ENCODE peak calls at places on chromosomes 16 and 17, in ten cellular contexts. One of them, this sample, is unnamed. For H3K9me3, the result is how much of the 10 kb centered on the place peaks cover.

GRCh38 chr17:77146882-77147281 is 6.1 kb downstream of the SEC14L1 start:
- DNase-seq in lower lobe of right lung: peak
- DNase-seq in ovary: no peak
- DNase-seq in endodermal cell: peak
- DNase-seq in neural progenitor cell: no peak
- DNase-seq in mucosa of descending colon: peak
- DNase-seq in colonic mucosa: peak
- DNase-seq in CD8-positive, alpha-beta memory T cell: no peak
- DNase-seq in H1: no peak
- DNase-seq in HAP-1: no peak
- DNase-seq in this sample: no peak

GRCh38 chr16:30005341-30006094 is 5.3 kb downstream of the DOC2A start:
- DNase-seq in neural progenitor cell: peak
- DNase-seq in endodermal cell: peak
- DNase-seq in lower lobe of right lung: no peak
- DNase-seq in CD8-positive, alpha-beta memory T cell: peak
- DNase-seq in ovary: no peak
- DNase-seq in mucosa of descending colon: no peak
- DNase-seq in HAP-1: peak
- DNase-seq in H1: no peak
- DNase-seq in colonic mucosa: no peak
- DNase-seq in this sample: no peak

GRCh38 chr16:8964462-8964861 is 756 bp upstream of the USP7 start:
- DNase-seq in endodermal cell: no peak
- DNase-seq in ovary: no peak
- DNase-seq in lower lobe of right lung: no peak
- DNase-seq in H1: no peak
- DNase-seq in HAP-1: no peak
- DNase-seq in CD8-positive, alpha-beta memory T cell: no peak
- DNase-seq in colonic mucosa: no peak
- DNase-seq in neural progenitor cell: no peak
- DNase-seq in mucosa of descending colon: no peak
- DNase-seq in this sample: no peak

GRCh38 chr16:21663889-21664647 is at the start of gene OTOA:
- DNase-seq in lower lobe of right lung: no peak
- DNase-seq in CD8-positive, alpha-beta memory T cell: peak
- DNase-seq in ovary: peak
- DNase-seq in mucosa of descending colon: no peak
- DNase-seq in H1: peak
- DNase-seq in endodermal cell: peak
- DNase-seq in colonic mucosa: no peak
- DNase-seq in neural progenitor cell: peak
- DNase-seq in HAP-1: no peak
- DNase-seq in this sample: no peak

GRCh38 chr16:89359296-89360147 is 130.8 kb downstream of the ANKRD11 start:
- DNase-seq in H1: no peak
- DNase-seq in lower lobe of right lung: no peak
- DNase-seq in ovary: peak
- DNase-seq in mucosa of descending colon: peak
- DNase-seq in CD8-positive, alpha-beta memory T cell: no peak
- DNase-seq in neural progenitor cell: no peak
- DNase-seq in colonic mucosa: no peak
- DNase-seq in HAP-1: no peak
- DNase-seq in endodermal cell: no peak
- DNase-seq in this sample: no peak

GRCh38 chr16:86337138-86337537 is 173.2 kb upstream of the FOXF1 start:
- DNase-seq in neural progenitor cell: no peak
- DNase-seq in endodermal cell: peak
- DNase-seq in CD8-positive, alpha-beta memory T cell: no peak
- DNase-seq in ovary: no peak
- DNase-seq in colonic mucosa: no peak
- DNase-seq in H1: no peak
- DNase-seq in HAP-1: no peak
- DNase-seq in mucosa of descending colon: no peak
- DNase-seq in lower lobe of right lung: no peak
- DNase-seq in this sample: no peak

GRCh38 chr17:5513610-5514009 is 27.2 kb downstream of the MIS12 start:
- DNase-seq in endodermal cell: peak
- DNase-seq in colonic mucosa: no peak
- DNase-seq in lower lobe of right lung: no peak
- DNase-seq in neural progenitor cell: no peak
- DNase-seq in HAP-1: no peak
- DNase-seq in ovary: no peak
- DNase-seq in CD8-positive, alpha-beta memory T cell: peak
- DNase-seq in H1: no peak
- DNase-seq in mucosa of descending colon: no peak
- DNase-seq in this sample: no peak

GRCh38 chr16:55948230-55948629 is 73.1 kb upstream of the CES5A start:
- DNase-seq in CD8-positive, alpha-beta memory T cell: no peak
- DNase-seq in colonic mucosa: no peak
- DNase-seq in neural progenitor cell: no peak
- DNase-seq in mucosa of descending colon: no peak
- DNase-seq in lower lobe of right lung: no peak
- DNase-seq in endodermal cell: no peak
- DNase-seq in ovary: no peak
- DNase-seq in HAP-1: no peak
- DNase-seq in H1: no peak
- DNase-seq in this sample: no peak

DNA sequence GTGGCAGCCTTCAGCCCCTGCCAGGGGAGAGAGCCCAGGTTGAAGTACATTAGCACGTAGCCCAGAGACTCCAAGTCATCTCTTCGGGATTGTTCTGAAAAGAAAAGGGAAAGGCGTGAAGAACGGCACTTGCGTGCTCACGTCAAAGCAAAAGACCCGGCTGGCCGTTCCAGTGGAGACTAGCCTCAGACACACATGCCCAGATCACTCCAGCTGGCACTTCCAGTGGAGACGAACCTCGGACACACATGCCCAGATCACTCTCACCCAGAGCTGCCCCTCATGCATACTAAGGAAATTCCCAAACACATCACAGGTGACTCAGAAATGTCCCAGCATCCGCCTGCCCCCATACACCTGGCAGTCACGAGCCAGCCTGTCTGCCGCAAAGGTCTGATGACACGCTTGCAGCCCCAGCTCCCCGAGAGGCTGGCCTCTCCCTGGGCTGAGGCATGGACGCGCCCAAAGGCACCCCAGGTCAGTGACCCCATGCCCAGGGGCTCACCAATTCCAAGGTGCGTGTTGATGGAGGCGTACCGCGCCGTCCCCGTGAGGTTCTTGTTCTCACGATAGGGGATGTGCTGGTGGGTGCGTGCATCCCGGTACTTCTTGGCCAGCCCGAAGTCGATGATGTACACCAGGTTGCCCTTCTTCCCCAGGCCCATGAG is 20.9 kb downstream of the CSNK1D start:
- DNase-seq in colonic mucosa: no peak
- DNase-seq in H1: no peak
- DNase-seq in mucosa of descending colon: peak
- DNase-seq in HAP-1: no peak
- DNase-seq in endodermal cell: no peak
- DNase-seq in CD8-positive, alpha-beta memory T cell: no peak
- DNase-seq in neural progenitor cell: no peak
- DNase-seq in ovary: no peak
- DNase-seq in lower lobe of right lung: peak
- DNase-seq in this sample: no peak
- H3K9me3 ChIP-seq in colonic mucosa: under half
- H3K9me3 ChIP-seq in H1: under half
- H3K9me3 ChIP-seq in mucosa of descending colon: under half
- H3K9me3 ChIP-seq in HAP-1: under half
- H3K9me3 ChIP-seq in endodermal cell: under half
- H3K9me3 ChIP-seq in CD8-positive, alpha-beta memory T cell: under half
- H3K9me3 ChIP-seq in neural progenitor cell: under half
- H3K9me3 ChIP-seq in ovary: under half
- H3K9me3 ChIP-seq in lower lobe of right lung: under half
- H3K9me3 ChIP-seq in this sample: under half

GRCh38 chr17:48749621-48750553 is 21.3 kb upstream of the HOXB13 start:
- DNase-seq in endodermal cell: peak
- DNase-seq in HAP-1: no peak
- DNase-seq in CD8-positive, alpha-beta memory T cell: no peak
- DNase-seq in H1: no peak
- DNase-seq in mucosa of descending colon: no peak
- DNase-seq in colonic mucosa: no peak
- DNase-seq in lower lobe of right lung: no peak
- DNase-seq in ovary: no peak
- DNase-seq in neural progenitor cell: peak
- DNase-seq in this sample: no peak

GRCh38 chr17:48747445-48748363 is 19.2 kb upstream of the HOXB13 start:
- DNase-seq in HAP-1: no peak
- DNase-seq in ovary: no peak
- DNase-seq in CD8-positive, alpha-beta memory T cell: no peak
- DNase-seq in mucosa of descending colon: no peak
- DNase-seq in neural progenitor cell: peak
- DNase-seq in lower lobe of right lung: no peak
- DNase-seq in H1: peak
- DNase-seq in colonic mucosa: no peak
- DNase-seq in endodermal cell: peak
- DNase-seq in this sample: no peak

GRCh38 chr17:48748728-48749566 is 20.4 kb upstream of the HOXB13 start:
- DNase-seq in colonic mucosa: no peak
- DNase-seq in ovary: no peak
- DNase-seq in mucosa of descending colon: no peak
- DNase-seq in lower lobe of right lung: no peak
- DNase-seq in HAP-1: no peak
- DNase-seq in neural progenitor cell: no peak
- DNase-seq in CD8-positive, alpha-beta memory T cell: no peak
- DNase-seq in endodermal cell: no peak
- DNase-seq in H1: no peak
- DNase-seq in this sample: no peak

GRCh38 chr17:48746916-48747444 is 18.4 kb upstream of the HOXB13 start:
- DNase-seq in endodermal cell: peak
- DNase-seq in colonic mucosa: no peak
- DNase-seq in neural progenitor cell: no peak
- DNase-seq in CD8-positive, alpha-beta memory T cell: no peak
- DNase-seq in H1: peak
- DNase-seq in ovary: no peak
- DNase-seq in HAP-1: no peak
- DNase-seq in mucosa of descending colon: no peak
- DNase-seq in lower lobe of right lung: no peak
- DNase-seq in this sample: no peak

DNA sequence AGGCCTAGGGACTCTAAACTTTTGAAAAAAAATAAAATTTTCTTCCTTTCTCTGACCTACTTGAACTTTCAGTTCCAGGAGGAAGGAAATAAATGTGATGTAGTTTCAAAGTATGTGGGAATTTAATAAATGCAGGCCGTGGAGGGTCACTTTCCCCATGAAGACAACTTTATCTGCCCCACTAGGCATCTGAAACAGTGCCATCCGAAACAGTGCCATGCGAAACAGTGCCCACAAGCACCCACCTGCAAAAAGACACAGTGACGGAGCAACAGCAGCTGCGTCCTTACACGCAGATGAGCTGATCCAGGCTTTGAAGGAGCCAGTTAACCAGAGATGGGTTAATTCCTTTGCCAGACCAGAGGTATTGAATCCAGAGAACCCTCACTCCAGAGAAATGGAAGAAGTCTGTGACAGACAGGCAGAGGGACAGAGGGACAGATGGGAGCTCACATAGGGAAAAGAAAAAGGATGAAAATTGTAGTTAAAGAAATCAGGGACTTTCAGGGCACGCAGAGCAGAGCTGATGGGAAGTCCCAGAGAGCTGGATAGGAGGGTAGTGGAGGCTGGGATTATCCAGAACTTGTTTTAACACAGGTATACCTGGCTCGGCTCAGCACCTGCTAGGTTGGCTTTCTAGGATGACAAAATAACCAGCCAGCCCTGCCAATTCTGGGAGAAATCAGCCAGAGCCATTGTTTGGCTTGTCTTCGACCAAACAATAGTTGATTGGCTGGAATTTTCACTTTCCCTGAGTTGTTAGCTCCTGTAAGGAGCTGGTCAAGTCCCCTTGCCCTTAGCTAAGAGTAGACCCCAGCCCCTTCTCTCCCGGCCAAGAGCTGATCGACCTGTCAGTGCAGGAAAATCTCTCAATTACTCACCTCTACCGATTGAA is 17.1 kb upstream of the HOXB13 start:
- DNase-seq in endodermal cell: peak
- DNase-seq in neural progenitor cell: peak
- DNase-seq in H1: no peak
- DNase-seq in mucosa of descending colon: no peak
- DNase-seq in colonic mucosa: no peak
- DNase-seq in CD8-positive, alpha-beta memory T cell: no peak
- DNase-seq in HAP-1: no peak
- DNase-seq in ovary: no peak
- DNase-seq in lower lobe of right lung: no peak
- DNase-seq in this sample: no peak
- H3K4me3 ChIP-seq in endodermal cell: no peak
- H3K4me3 ChIP-seq in neural progenitor cell: no peak
- H3K4me3 ChIP-seq in H1: no peak
- H3K4me3 ChIP-seq in mucosa of descending colon: no peak
- H3K4me3 ChIP-seq in colonic mucosa: no peak
- H3K4me3 ChIP-seq in CD8-positive, alpha-beta memory T cell: no peak
- H3K4me3 ChIP-seq in HAP-1: no peak
- H3K4me3 ChIP-seq in ovary: no peak
- H3K4me3 ChIP-seq in lower lobe of right lung: no peak
- H3K4me3 ChIP-seq in this sample: no peak

DNA sequence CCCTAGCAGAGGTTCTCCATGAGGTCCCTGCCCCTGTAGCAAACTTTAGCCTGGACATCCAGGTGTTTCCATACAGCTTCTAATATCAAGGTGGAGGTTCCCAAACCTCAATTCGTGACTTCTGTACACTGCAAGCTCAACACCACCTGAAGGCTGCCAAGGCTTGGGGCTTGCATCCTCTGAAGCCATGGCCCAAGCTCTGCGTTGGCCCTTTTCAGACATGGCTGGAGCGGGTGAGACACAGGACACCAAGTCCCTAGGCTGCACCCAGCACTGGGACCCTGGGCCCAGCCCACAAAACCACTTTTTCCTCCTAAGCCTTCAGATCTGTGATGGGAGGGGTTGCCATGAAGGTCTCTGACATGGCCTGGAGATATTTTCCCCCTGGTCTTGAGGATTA is 1292.0 kb downstream of the CDH8 start:
- DNase-seq in ovary: no peak
- DNase-seq in mucosa of descending colon: no peak
- DNase-seq in colonic mucosa: no peak
- DNase-seq in H1: no peak
- DNase-seq in neural progenitor cell: no peak
- DNase-seq in CD8-positive, alpha-beta memory T cell: no peak
- DNase-seq in lower lobe of right lung: no peak
- DNase-seq in HAP-1: no peak
- DNase-seq in endodermal cell: no peak
- DNase-seq in this sample: no peak
- H3K9me3 ChIP-seq in ovary: under half
- H3K9me3 ChIP-seq in mucosa of descending colon: under half
- H3K9me3 ChIP-seq in colonic mucosa: under half
- H3K9me3 ChIP-seq in H1: under half
- H3K9me3 ChIP-seq in neural progenitor cell: under half
- H3K9me3 ChIP-seq in CD8-positive, alpha-beta memory T cell: under half
- H3K9me3 ChIP-seq in lower lobe of right lung: under half
- H3K9me3 ChIP-seq in HAP-1: under half
- H3K9me3 ChIP-seq in endodermal cell: under half
- H3K9me3 ChIP-seq in this sample: under half

DNA sequence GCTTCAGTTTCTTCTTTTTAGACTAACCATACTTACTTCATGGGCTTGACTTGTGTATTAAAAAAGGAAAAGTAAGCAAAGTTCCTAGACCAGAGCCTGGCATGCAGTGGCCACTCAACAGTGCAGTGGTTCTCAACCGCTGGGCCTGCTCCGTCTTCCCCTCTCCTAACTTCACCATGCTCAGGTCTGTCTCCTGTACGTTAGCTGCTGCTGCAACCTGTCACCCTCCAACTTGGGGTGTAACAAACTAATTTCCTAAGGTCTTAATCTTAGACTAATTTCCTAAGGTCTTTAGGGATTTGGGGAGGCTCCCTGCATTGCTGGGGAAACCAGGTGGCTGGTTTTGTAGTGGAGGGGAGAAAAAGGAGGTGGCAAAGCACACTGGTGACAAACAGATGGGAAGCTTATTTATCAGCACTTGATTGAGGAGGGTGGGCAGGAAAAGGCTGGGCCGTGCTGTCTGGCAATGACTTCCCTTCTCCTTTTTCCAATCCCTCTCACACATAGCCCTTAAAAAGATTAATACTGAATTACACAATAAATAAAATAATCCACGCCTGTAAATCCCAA is 2.2 kb upstream of the ARL4D start:
- DNase-seq in HAP-1: no peak
- DNase-seq in colonic mucosa: no peak
- DNase-seq in mucosa of descending colon: no peak
- DNase-seq in ovary: peak
- DNase-seq in neural progenitor cell: no peak
- DNase-seq in lower lobe of right lung: no peak
- DNase-seq in H1: no peak
- DNase-seq in endodermal cell: peak
- DNase-seq in CD8-positive, alpha-beta memory T cell: no peak
- DNase-seq in this sample: no peak
- H3K4me3 ChIP-seq in HAP-1: no peak
- H3K4me3 ChIP-seq in colonic mucosa: no peak
- H3K4me3 ChIP-seq in mucosa of descending colon: no peak
- H3K4me3 ChIP-seq in ovary: no peak
- H3K4me3 ChIP-seq in neural progenitor cell: no peak
- H3K4me3 ChIP-seq in lower lobe of right lung: no peak
- H3K4me3 ChIP-seq in H1: no peak
- H3K4me3 ChIP-seq in endodermal cell: no peak
- H3K4me3 ChIP-seq in CD8-positive, alpha-beta memory T cell: no peak
- H3K4me3 ChIP-seq in this sample: no peak